ENCODE peak calls at places on chromosomes 13 and 19, in eight cellular contexts. One of them, this sample, is unnamed.
A peak's percentile ranks its signal among the peaks of the same experiment; 100 is the strongest.

GRCh38 chr13:30569901-30570576 is 47.7 kb upstream of the USPL1 start:
- DNase-seq in brain microvascular endothelial cell: peak; percentile 92
- DNase-seq in HFF-Myc: peak; percentile 59
- DNase-seq in epithelial cell of proximal tubule: peak; percentile 72
- DNase-seq in fibroblast of villous mesenchyme: peak; percentile 94
- DNase-seq in suprapubic skin: no peak
- DNase-seq in HCT116: peak; percentile 66
- DNase-seq in pancreas: no peak
- DNase-seq in this sample: peak; percentile 94

GRCh38 chr19:43765109-43765876 is 10.5 kb upstream of the SMG9 start:
- DNase-seq in brain microvascular endothelial cell: peak; percentile 95
- DNase-seq in HFF-Myc: peak; percentile 88
- DNase-seq in epithelial cell of proximal tubule: no peak
- DNase-seq in fibroblast of villous mesenchyme: peak; percentile 80
- DNase-seq in suprapubic skin: no peak
- DNase-seq in HCT116: peak; percentile 93
- DNase-seq in pancreas: no peak
- DNase-seq in this sample: peak; percentile 96

GRCh38 chr13:100100115-100100879 is 11.4 kb downstream of the PCCA start:
- DNase-seq in brain microvascular endothelial cell: peak; percentile 62
- DNase-seq in HFF-Myc: no peak
- DNase-seq in epithelial cell of proximal tubule: peak; percentile 98
- DNase-seq in fibroblast of villous mesenchyme: peak; percentile 92
- DNase-seq in suprapubic skin: no peak
- DNase-seq in HCT116: no peak
- DNase-seq in pancreas: no peak
- DNase-seq in this sample: peak; percentile 57

GRCh38 chr19:52336117-52336811 is at the start of gene ZNF610:
- DNase-seq in brain microvascular endothelial cell: peak; percentile 83
- DNase-seq in HFF-Myc: peak; percentile 12
- DNase-seq in epithelial cell of proximal tubule: peak; percentile 15
- DNase-seq in fibroblast of villous mesenchyme: peak; percentile 81
- DNase-seq in suprapubic skin: peak; percentile 90
- DNase-seq in HCT116: no peak
- DNase-seq in pancreas: peak; percentile 88
- DNase-seq in this sample: peak; percentile 76

GRCh38 chr19:41595258-41595889 is 19.4 kb downstream of the CEACAM21 start:
- DNase-seq in brain microvascular endothelial cell: peak; percentile 57
- DNase-seq in HFF-Myc: peak; percentile 66
- DNase-seq in epithelial cell of proximal tubule: peak; percentile 52
- DNase-seq in fibroblast of villous mesenchyme: peak; percentile 78
- DNase-seq in suprapubic skin: no peak
- DNase-seq in HCT116: peak; percentile 74
- DNase-seq in pancreas: peak; percentile 45
- DNase-seq in this sample: peak; percentile 75

GRCh38 chr13:60230593-60230992 is 66.9 kb upstream of the DIAPH3 start:
- DNase-seq in brain microvascular endothelial cell: peak; percentile 30
- DNase-seq in HFF-Myc: no peak
- DNase-seq in epithelial cell of proximal tubule: peak; percentile 46
- DNase-seq in fibroblast of villous mesenchyme: peak; percentile 35
- DNase-seq in suprapubic skin: no peak
- DNase-seq in HCT116: no peak
- DNase-seq in pancreas: no peak
- DNase-seq in this sample: peak; percentile 34

GRCh38 chr13:105814219-105814901 is 721.1 kb downstream of the EFNB2 start:
- DNase-seq in brain microvascular endothelial cell: no peak
- DNase-seq in HFF-Myc: no peak
- DNase-seq in epithelial cell of proximal tubule: peak; percentile 48
- DNase-seq in fibroblast of villous mesenchyme: no peak
- DNase-seq in suprapubic skin: no peak
- DNase-seq in HCT116: peak; percentile 12
- DNase-seq in pancreas: no peak
- DNase-seq in this sample: no peak

GRCh38 chr13:93552596-93552995 is 326.0 kb downstream of the GPC6 start:
- DNase-seq in brain microvascular endothelial cell: no peak
- DNase-seq in HFF-Myc: no peak
- DNase-seq in epithelial cell of proximal tubule: no peak
- DNase-seq in fibroblast of villous mesenchyme: no peak
- DNase-seq in suprapubic skin: no peak
- DNase-seq in HCT116: no peak
- DNase-seq in pancreas: no peak
- DNase-seq in this sample: no peak

GRCh38 chr19:3095375-3096191 is 1.4 kb downstream of the GNA11 start:
- DNase-seq in brain microvascular endothelial cell: no peak
- DNase-seq in HFF-Myc: no peak
- DNase-seq in epithelial cell of proximal tubule: no peak
- DNase-seq in fibroblast of villous mesenchyme: peak; percentile 35
- DNase-seq in suprapubic skin: peak; percentile 71
- DNase-seq in HCT116: no peak
- DNase-seq in pancreas: peak; percentile 55
- DNase-seq in this sample: no peak

GRCh38 chr13:109028626-109029025 is 399.2 kb downstream of the MYO16 start:
- DNase-seq in brain microvascular endothelial cell: peak; percentile 6
- DNase-seq in HFF-Myc: no peak
- DNase-seq in epithelial cell of proximal tubule: no peak
- DNase-seq in fibroblast of villous mesenchyme: peak; percentile 40
- DNase-seq in suprapubic skin: no peak
- DNase-seq in HCT116: no peak
- DNase-seq in pancreas: no peak
- DNase-seq in this sample: no peak

GRCh38 chr13:108777421-108778420 is 148.3 kb downstream of the MYO16 start:
- DNase-seq in brain microvascular endothelial cell: peak; percentile 86
- DNase-seq in HFF-Myc: no peak
- DNase-seq in epithelial cell of proximal tubule: no peak
- DNase-seq in fibroblast of villous mesenchyme: no peak
- DNase-seq in suprapubic skin: no peak
- DNase-seq in HCT116: peak; percentile 61
- DNase-seq in pancreas: no peak
- DNase-seq in this sample: no peak

GRCh38 chr19:4567584-4568071 is 8.1 kb upstream of the SEMA6B start:
- DNase-seq in brain microvascular endothelial cell: peak; percentile 52
- DNase-seq in HFF-Myc: no peak
- DNase-seq in epithelial cell of proximal tubule: no peak
- DNase-seq in fibroblast of villous mesenchyme: peak; percentile 74
- DNase-seq in suprapubic skin: peak; percentile 74
- DNase-seq in HCT116: no peak
- DNase-seq in pancreas: peak; percentile 59
- DNase-seq in this sample: peak; percentile 35

GRCh38 chr13:106858910-106859309 is 291.0 kb upstream of the ARGLU1 start:
- DNase-seq in brain microvascular endothelial cell: no peak
- DNase-seq in HFF-Myc: no peak
- DNase-seq in epithelial cell of proximal tubule: no peak
- DNase-seq in fibroblast of villous mesenchyme: no peak
- DNase-seq in suprapubic skin: no peak
- DNase-seq in HCT116: no peak
- DNase-seq in pancreas: no peak
- DNase-seq in this sample: no peak

GRCh38 chr13:77180011-77180410 is 146.9 kb downstream of the MYCBP2 start:
- DNase-seq in brain microvascular endothelial cell: no peak
- DNase-seq in HFF-Myc: no peak
- DNase-seq in epithelial cell of proximal tubule: no peak
- DNase-seq in fibroblast of villous mesenchyme: no peak
- DNase-seq in suprapubic skin: no peak
- DNase-seq in HCT116: no peak
- DNase-seq in pancreas: no peak
- DNase-seq in this sample: no peak

GRCh38 chr19:5046339-5047039 is 77.6 kb downstream of the KDM4B start:
- DNase-seq in brain microvascular endothelial cell: peak; percentile 63
- DNase-seq in HFF-Myc: no peak
- DNase-seq in epithelial cell of proximal tubule: no peak
- DNase-seq in fibroblast of villous mesenchyme: peak; percentile 59
- DNase-seq in suprapubic skin: no peak
- DNase-seq in HCT116: no peak
- DNase-seq in pancreas: peak; percentile 90
- DNase-seq in this sample: peak; percentile 76

GRCh38 chr13:114151565-114152284 is 19.3 kb upstream of the RASA3 start:
- DNase-seq in brain microvascular endothelial cell: no peak
- DNase-seq in HFF-Myc: no peak
- DNase-seq in epithelial cell of proximal tubule: no peak
- DNase-seq in fibroblast of villous mesenchyme: no peak
- DNase-seq in suprapubic skin: no peak
- DNase-seq in HCT116: peak; percentile 53
- DNase-seq in pancreas: no peak
- DNase-seq in this sample: no peak

GRCh38 chr19:46944123-46944718 is 75.4 kb upstream of the NPAS1 start:
- DNase-seq in brain microvascular endothelial cell: no peak
- DNase-seq in HFF-Myc: no peak
- DNase-seq in epithelial cell of proximal tubule: no peak
- DNase-seq in fibroblast of villous mesenchyme: no peak
- DNase-seq in suprapubic skin: no peak
- DNase-seq in HCT116: no peak
- DNase-seq in pancreas: no peak
- DNase-seq in this sample: no peak
- TF ChIP-seq CTCF in brain microvascular endothelial cell: no peak
- TF ChIP-seq CTCF in HFF-Myc: no peak
- TF ChIP-seq CTCF in epithelial cell of proximal tubule: no peak
- TF ChIP-seq CTCF in fibroblast of villous mesenchyme: no peak
- TF ChIP-seq CTCF in suprapubic skin: no peak
- TF ChIP-seq CTCF in HCT116: no peak
- TF ChIP-seq CTCF in pancreas: no peak
- TF ChIP-seq CTCF in this sample: no peak

GRCh38 chr19:20051841-20052768 is 12.8 kb upstream of the ZNF682 start:
- DNase-seq in brain microvascular endothelial cell: peak; percentile 99
- DNase-seq in HFF-Myc: peak; percentile 76
- DNase-seq in epithelial cell of proximal tubule: peak; percentile 92
- DNase-seq in fibroblast of villous mesenchyme: peak; percentile 97
- DNase-seq in suprapubic skin: peak; percentile 95
- DNase-seq in HCT116: no peak
- DNase-seq in pancreas: peak; percentile 96
- DNase-seq in this sample: peak; percentile 97
- H3K4me3 ChIP-seq in brain microvascular endothelial cell: peak overlapping the region; percentile 93
- H3K4me3 ChIP-seq in HFF-Myc: peak overlapping the region; percentile 55
- H3K4me3 ChIP-seq in epithelial cell of proximal tubule: peak overlapping the region; percentile 89
- H3K4me3 ChIP-seq in fibroblast of villous mesenchyme: peak overlapping the region; percentile 93
- H3K4me3 ChIP-seq in suprapubic skin: peak overlapping the region; percentile 61
- H3K4me3 ChIP-seq in HCT116: no peak overlapping the region
- H3K4me3 ChIP-seq in pancreas: peak overlapping the region; percentile 59
- H3K4me3 ChIP-seq in this sample: peak overlapping the region; percentile 70

GRCh38 chr19:36483653-36484052 is 5.7 kb downstream of the ZNF566 start:
- DNase-seq in brain microvascular endothelial cell: no peak
- DNase-seq in HFF-Myc: no peak
- DNase-seq in epithelial cell of proximal tubule: no peak
- DNase-seq in fibroblast of villous mesenchyme: no peak
- DNase-seq in suprapubic skin: no peak
- DNase-seq in HCT116: no peak
- DNase-seq in pancreas: no peak
- DNase-seq in this sample: no peak

GRCh38 chr19:36489920-36490415 is 607 bp upstream of the ZNF566 start:
- DNase-seq in brain microvascular endothelial cell: peak; percentile 96
- DNase-seq in HFF-Myc: peak; percentile 89
- DNase-seq in epithelial cell of proximal tubule: no peak
- DNase-seq in fibroblast of villous mesenchyme: peak; percentile 97
- DNase-seq in suprapubic skin: no peak
- DNase-seq in HCT116: no peak
- DNase-seq in pancreas: peak; percentile 63
- DNase-seq in this sample: peak; percentile 93

GRCh38 chr19:36488118-36488815 is 1.1 kb downstream of the ZNF566 start:
- DNase-seq in brain microvascular endothelial cell: no peak
- DNase-seq in HFF-Myc: no peak
- DNase-seq in epithelial cell of proximal tubule: no peak
- DNase-seq in fibroblast of villous mesenchyme: peak; percentile 1
- DNase-seq in suprapubic skin: no peak
- DNase-seq in HCT116: no peak
- DNase-seq in pancreas: no peak
- DNase-seq in this sample: no peak

GRCh38 chr19:36488816-36489138 is 584 bp downstream of the ZNF566 start:
- DNase-seq in brain microvascular endothelial cell: peak; percentile 3
- DNase-seq in HFF-Myc: peak; percentile 3
- DNase-seq in epithelial cell of proximal tubule: no peak
- DNase-seq in fibroblast of villous mesenchyme: peak; percentile 6
- DNase-seq in suprapubic skin: no peak
- DNase-seq in HCT116: peak; percentile 13
- DNase-seq in pancreas: no peak
- DNase-seq in this sample: peak; percentile 4

GRCh38 chr19:36489139-36489919 is at the start of gene ZNF566:
- DNase-seq in brain microvascular endothelial cell: peak; percentile 96
- DNase-seq in HFF-Myc: peak; percentile 94
- DNase-seq in epithelial cell of proximal tubule: peak; percentile 89
- DNase-seq in fibroblast of villous mesenchyme: peak; percentile 97
- DNase-seq in suprapubic skin: peak; percentile 92
- DNase-seq in HCT116: peak; percentile 93
- DNase-seq in pancreas: peak; percentile 84
- DNase-seq in this sample: peak; percentile 97
- TF ChIP-seq CTCF in brain microvascular endothelial cell: peak; percentile 25
- TF ChIP-seq CTCF in HFF-Myc: no peak
- TF ChIP-seq CTCF in epithelial cell of proximal tubule: peak; percentile 9
- TF ChIP-seq CTCF in fibroblast of villous mesenchyme: peak; percentile 7
- TF ChIP-seq CTCF in suprapubic skin: no peak
- TF ChIP-seq CTCF in HCT116: no peak
- TF ChIP-seq CTCF in pancreas: no peak
- TF ChIP-seq CTCF in this sample: peak; percentile 19

DNA sequence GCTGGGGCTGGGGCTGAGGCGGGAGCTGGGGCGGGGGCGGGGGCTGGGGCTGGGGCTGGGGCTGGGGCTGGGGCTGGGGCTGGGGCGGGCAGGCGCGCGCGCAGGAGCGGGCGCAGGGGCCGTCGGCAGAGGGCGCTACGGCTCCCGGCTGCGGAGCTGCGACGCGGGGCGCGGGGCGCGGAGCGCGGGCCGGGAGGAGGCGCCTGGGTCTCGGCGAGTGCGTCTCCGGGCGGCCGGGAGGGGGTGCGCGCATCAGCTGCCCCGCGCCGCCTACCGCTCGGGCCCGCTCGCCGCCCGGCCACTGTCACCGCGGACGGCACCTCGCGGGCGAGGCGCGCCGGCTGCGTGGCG is 416 bp upstream of the MTUS2 start:
- DNase-seq in brain microvascular endothelial cell: no peak
- DNase-seq in HFF-Myc: no peak
- DNase-seq in epithelial cell of proximal tubule: no peak
- DNase-seq in fibroblast of villous mesenchyme: peak; percentile 49
- DNase-seq in suprapubic skin: no peak
- DNase-seq in HCT116: no peak
- DNase-seq in pancreas: peak; percentile 60
- DNase-seq in this sample: peak; percentile 16
- H3K4me3 ChIP-seq in brain microvascular endothelial cell: peak overlapping the region; percentile 34
- H3K4me3 ChIP-seq in HFF-Myc: no peak overlapping the region
- H3K4me3 ChIP-seq in epithelial cell of proximal tubule: no peak overlapping the region
- H3K4me3 ChIP-seq in fibroblast of villous mesenchyme: no peak overlapping the region
- H3K4me3 ChIP-seq in suprapubic skin: peak overlapping the region; percentile 49
- H3K4me3 ChIP-seq in HCT116: no peak overlapping the region
- H3K4me3 ChIP-seq in pancreas: peak overlapping the region; percentile 32
- H3K4me3 ChIP-seq in this sample: no peak overlapping the region

GRCh38 chr13:26255717-26256277 is 1.9 kb downstream of the CDK8 start:
- DNase-seq in brain microvascular endothelial cell: no peak
- DNase-seq in HFF-Myc: no peak
- DNase-seq in epithelial cell of proximal tubule: no peak
- DNase-seq in fibroblast of villous mesenchyme: no peak
- DNase-seq in suprapubic skin: no peak
- DNase-seq in HCT116: no peak
- DNase-seq in pancreas: no peak
- DNase-seq in this sample: no peak
- TF ChIP-seq CTCF in brain microvascular endothelial cell: peak; percentile 15
- TF ChIP-seq CTCF in HFF-Myc: peak; percentile 3
- TF ChIP-seq CTCF in epithelial cell of proximal tubule: peak; percentile 40
- TF ChIP-seq CTCF in fibroblast of villous mesenchyme: peak; percentile 30
- TF ChIP-seq CTCF in suprapubic skin: no peak
- TF ChIP-seq CTCF in HCT116: peak; percentile 51
- TF ChIP-seq CTCF in pancreas: no peak
- TF ChIP-seq CTCF in this sample: peak; percentile 41

GRCh38 chr13:41007359-41008118 is 11.6 kb downstream of the ELF1 start:
- DNase-seq in brain microvascular endothelial cell: no peak
- DNase-seq in HFF-Myc: no peak
- DNase-seq in epithelial cell of proximal tubule: no peak
- DNase-seq in fibroblast of villous mesenchyme: no peak
- DNase-seq in suprapubic skin: no peak
- DNase-seq in HCT116: no peak
- DNase-seq in pancreas: no peak
- DNase-seq in this sample: peak; percentile 65
- H3K4me3 ChIP-seq in brain microvascular endothelial cell: no peak overlapping the region
- H3K4me3 ChIP-seq in HFF-Myc: no peak overlapping the region
- H3K4me3 ChIP-seq in epithelial cell of proximal tubule: no peak overlapping the region
- H3K4me3 ChIP-seq in fibroblast of villous mesenchyme: no peak overlapping the region
- H3K4me3 ChIP-seq in suprapubic skin: no peak overlapping the region
- H3K4me3 ChIP-seq in HCT116: no peak overlapping the region
- H3K4me3 ChIP-seq in pancreas: no peak overlapping the region
- H3K4me3 ChIP-seq in this sample: no peak overlapping the region

This sample was measured in AG10803.